ENCODE peak calls at places on chromosomes 2 and 18, in six cellular contexts. V is stimulated activated CD4-positive, alpha-beta T cell treated with anti-CD3 and anti-CD28 coated beads, Interleukin-15, amount 100 ng/mL, for 24 hours; Z is right atrium auricular region; M is naive thymus-derived CD8-positive, alpha-beta T cell; A is lower leg skin; B is T-helper 2 cell. F is an unnamed sample.

GRCh38 chr2:147449323-147450080 is 395.3 kb upstream of the ACVR2A start:
- DNase-seq in V (peak), Z (no peak), M (no peak), A (no peak), B (peak), F (no peak)

GRCh38 chr2:60710707-60711106 is 45.4 kb upstream of the PAPOLG start:
- DNase-seq in V (no peak), Z (no peak), M (no peak), A (no peak), B (no peak), F (peak)

GRCh38 chr18:9661564-9661963 is 46.5 kb upstream of the RAB31 start:
- DNase-seq in V (no peak), Z (no peak), M (no peak), A (no peak), B (no peak), F (no peak)

GRCh38 chr2:85183481-85183880 is 50.3 kb downstream of the TCF7L1 start:
- DNase-seq in V (no peak), Z (no peak), M (no peak), A (no peak), B (no peak), F (no peak)

GRCh38 chr2:173150087-173150486 is 74.4 kb downstream of the MAP3K20 start:
- DNase-seq in V (no peak), Z (no peak), M (no peak), A (no peak), B (no peak), F (no peak)

GRCh38 chr18:61694236-61694635 is 198.6 kb downstream of the RNF152 start:
- DNase-seq in V (no peak), Z (no peak), M (no peak), A (no peak), B (no peak), F (no peak)

GRCh38 chr18:58660915-58661314 is 10.3 kb upstream of the MALT1 start:
- DNase-seq in V (no peak), Z (no peak), M (no peak), A (no peak), B (no peak), F (no peak)

GRCh38 chr2:207632575-207633492 is 7.6 kb upstream of the METTL21A start:
- DNase-seq in V (peak), Z (no peak), M (no peak), A (no peak), B (no peak), F (no peak)

GRCh38 chr2:159982270-159982669 is 80.1 kb downstream of the PLA2R1 start:
- DNase-seq in V (no peak), Z (no peak), M (no peak), A (no peak), B (no peak), F (peak)

GRCh38 chr2:1854747-1855146 is 110.4 kb upstream of the PXDN start:
- DNase-seq in V (peak), Z (no peak), M (no peak), A (no peak), B (no peak), F (no peak)

GRCh38 chr18:52907522-52907921 is 567.5 kb downstream of the DCC start:
- DNase-seq in V (no peak), Z (no peak), M (no peak), A (no peak), B (no peak), F (no peak)

GRCh38 chr2:37721219-37721600 is 49.8 kb upstream of the CDC42EP3 start:
- DNase-seq in V (no peak), Z (no peak), M (no peak), A (no peak), B (no peak), F (no peak)